ENCODE peak calls at places on chromosomes 7 and 10, in eight cellular contexts. S, U, C, F, D, L, V and R are unnamed samples.

GRCh38 chr7:132469681-132470080 is 106.6 kb downstream of the PLXNA4 start:
- DNase-seq in S (no peak), U (no peak), C (no peak), F (no peak), D (no peak), L (no peak), V (no peak), R (no peak)

GRCh38 chr7:41872951-41873350 is 170.1 kb upstream of the INHBA start:
- DNase-seq in S (no peak), U (no peak), C (no peak), F (no peak), D (no peak), L (no peak), V (no peak), R (no peak)

GRCh38 chr7:96241834-96242233 is 80.1 kb downstream of the SLC25A13 start:
- DNase-seq in S (no peak), U (no peak), C (no peak), F (no peak), D (no peak), L (no peak), V (no peak), R (no peak)

GRCh38 chr7:47294569-47295222 is 287.2 kb downstream of the TNS3 start:
- DNase-seq in S (no peak), U (no peak), C (no peak), F (no peak), D (no peak), L (no peak), V (no peak), R (no peak)

GRCh38 chr10:81116201-81116600 is 578.5 kb downstream of the SH2D4B start:
- DNase-seq in S (no peak), U (no peak), C (no peak), F (no peak), D (no peak), L (no peak), V (no peak), R (no peak)

GRCh38 chr10:46020871-46021553 is 9.4 kb downstream of the NCOA4 start:
- DNase-seq in S (no peak), U (no peak), C (no peak), F (no peak), D (no peak), L (no peak), V (no peak), R (peak)

GRCh38 chr7:154968336-154969001 is 34.5 kb downstream of the PAXIP1 start:
- DNase-seq in S (no peak), U (no peak), C (no peak), F (no peak), D (no peak), L (no peak), V (no peak), R (no peak)

GRCh38 chr7:84821671-84822534 is 365.0 kb downstream of the SEMA3D start:
- DNase-seq in S (no peak), U (no peak), C (no peak), F (no peak), D (no peak), L (no peak), V (no peak), R (no peak)

GRCh38 chr7:44891791-44892190 is 6.5 kb upstream of the PURB start:
- DNase-seq in S (no peak), U (no peak), C (no peak), F (no peak), D (no peak), L (no peak), V (no peak), R (no peak)

GRCh38 chr7:81161459-81162075 is 242.7 kb upstream of the SEMA3C start:
- DNase-seq in S (no peak), U (no peak), C (no peak), F (no peak), D (no peak), L (no peak), V (no peak), R (peak)

GRCh38 chr7:11742496-11742895 is 89.5 kb downstream of the THSD7A start:
- DNase-seq in S (no peak), U (peak), C (no peak), F (no peak), D (no peak), L (no peak), V (no peak), R (no peak)

GRCh38 chr10:77505431-77506334 is 131.9 kb downstream of the KCNMA1 start:
- DNase-seq in S (no peak), U (no peak), C (no peak), F (no peak), D (no peak), L (no peak), V (no peak), R (peak)

GRCh38 chr10:88980836-88981235 is 9.8 kb upstream of the FAS start:
- DNase-seq in S (no peak), U (no peak), C (peak), F (no peak), D (no peak), L (no peak), V (no peak), R (no peak)

GRCh38 chr10:80081026-80081425 is 2.6 kb downstream of the TMEM254 start:
- DNase-seq in S (no peak), U (no peak), C (no peak), F (no peak), D (no peak), L (no peak), V (no peak), R (no peak)

GRCh38 chr7:134637934-134638719 is 8.5 kb upstream of the BPGM start:
- DNase-seq in S (no peak), U (no peak), C (no peak), F (no peak), D (no peak), L (no peak), V (no peak), R (no peak)

GRCh38 chr7:538764-539685 is 19.4 kb upstream of the PDGFA start:
- DNase-seq in S (no peak), U (peak), C (no peak), F (no peak), D (no peak), L (no peak), V (no peak), R (no peak)

GRCh38 chr10:78578929-78579328 is 489.8 kb upstream of the ZMIZ1 start:
- DNase-seq in S (no peak), U (peak), C (no peak), F (no peak), D (no peak), L (no peak), V (no peak), R (no peak)

GRCh38 chr7:39073432-39073831 is 95.7 kb downstream of the POU6F2 start:
- DNase-seq in S (no peak), U (no peak), C (no peak), F (no peak), D (no peak), L (no peak), V (peak), R (no peak)

GRCh38 chr7:40057292-40057691 is 77.1 kb downstream of the MPLKIP start:
- DNase-seq in S (peak), U (peak), C (no peak), F (no peak), D (no peak), L (no peak), V (no peak), R (peak)

GRCh38 chr7:9600974-9601373 is 1167.6 kb downstream of the NXPH1 start:
- DNase-seq in S (no peak), U (no peak), C (no peak), F (no peak), D (no peak), L (no peak), V (peak), R (no peak)

GRCh38 chr7:50657341-50657873 is 92.2 kb upstream of the DDC start:
- DNase-seq in S (peak), U (no peak), C (peak), F (no peak), D (peak), L (peak), V (no peak), R (peak)

GRCh38 chr10:4188406-4188805 is 403.4 kb upstream of the KLF6 start:
- DNase-seq in S (no peak), U (no peak), C (no peak), F (no peak), D (no peak), L (no peak), V (no peak), R (no peak)

GRCh38 chr10:99784731-99785441 is 2.4 kb downstream of the ABCC2 start:
- DNase-seq in S (no peak), U (no peak), C (no peak), F (no peak), D (no peak), L (no peak), V (no peak), R (no peak)

GRCh38 chr10:15370212-15370740 is 813 bp downstream of the FAM171A1 start:
- DNase-seq in S (peak), U (peak), C (no peak), F (no peak), D (peak), L (peak), V (no peak), R (no peak)

GRCh38 chr7:76234282-76234584 is 32.5 kb downstream of the SRRM3 start:
- DNase-seq in S (no peak), U (no peak), C (no peak), F (no peak), D (no peak), L (no peak), V (no peak), R (no peak)

GRCh38 chr7:76232698-76233097 is 31.0 kb downstream of the SRRM3 start:
- DNase-seq in S (no peak), U (no peak), C (no peak), F (no peak), D (no peak), L (no peak), V (peak), R (no peak)

GRCh38 chr7:76236226-76236625 is 34.5 kb downstream of the SRRM3 start:
- DNase-seq in S (no peak), U (no peak), C (no peak), F (no peak), D (no peak), L (no peak), V (no peak), R (no peak)

GRCh38 chr7:76233538-76234281 is 32.0 kb downstream of the SRRM3 start:
- DNase-seq in S (no peak), U (no peak), C (no peak), F (no peak), D (no peak), L (no peak), V (peak), R (no peak)

DNA sequence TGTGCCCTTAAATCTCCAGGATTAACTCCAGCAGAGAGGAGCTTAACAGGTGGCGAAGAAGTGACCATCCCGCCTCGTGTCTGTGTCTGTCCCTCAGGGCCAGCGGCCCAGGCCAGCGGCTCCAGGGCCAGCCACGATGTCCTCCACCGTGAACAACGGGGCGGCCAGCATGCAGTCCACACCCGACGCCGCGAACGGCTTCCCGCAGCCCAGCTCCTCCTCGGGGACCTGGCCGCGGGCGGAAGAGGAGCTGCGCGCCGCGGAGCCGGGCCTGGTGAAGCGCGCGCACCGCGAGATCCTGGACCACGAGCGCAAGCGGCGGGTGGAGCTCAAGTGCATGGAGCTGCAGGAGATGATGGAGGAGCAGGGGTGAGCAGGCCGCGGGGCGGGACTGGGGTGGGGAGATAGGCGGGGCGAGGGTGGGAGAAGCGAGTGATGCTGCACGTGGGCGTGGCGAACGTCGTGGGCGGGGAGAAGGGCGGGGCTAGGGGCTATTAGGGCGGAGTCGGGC is 33.3 kb downstream of the SRRM3 start:
- DNase-seq in S (peak), U (peak), C (no peak), F (peak), D (peak), L (peak), V (peak), R (peak)
- H3K4me3 ChIP-seq in S (no peak), U (peak), C (peak), F (no peak), D (peak), L (no peak), V (peak), R (peak)

GRCh38 chr10:34131152-34131551 is 683.9 kb downstream of the PARD3 start:
- DNase-seq in S (no peak), U (no peak), C (no peak), F (no peak), D (no peak), L (no peak), V (no peak), R (no peak)

GRCh38 chr10:34121974-34122282 is 693.2 kb downstream of the PARD3 start:
- DNase-seq in S (no peak), U (no peak), C (no peak), F (no peak), D (no peak), L (no peak), V (no peak), R (no peak)

GRCh38 chr10:34125702-34126101 is 689.4 kb downstream of the PARD3 start:
- DNase-seq in S (no peak), U (no peak), C (no peak), F (no peak), D (no peak), L (no peak), V (no peak), R (no peak)

GRCh38 chr10:34124522-34125035 is 690.5 kb downstream of the PARD3 start:
- DNase-seq in S (peak), U (peak), C (no peak), F (no peak), D (no peak), L (no peak), V (no peak), R (peak)

GRCh38 chr10:34127676-34128075 is 687.4 kb downstream of the PARD3 start:
- DNase-seq in S (no peak), U (no peak), C (no peak), F (no peak), D (no peak), L (no peak), V (no peak), R (no peak)
- H3K4me3 ChIP-seq in S (no peak), U (no peak), C (no peak), F (no peak), D (no peak), L (no peak), V (no peak), R (no peak)

GRCh38 chr10:132189810-132190422 is 3.2 kb downstream of the DPYSL4 start:
- DNase-seq in S (no peak), U (no peak), C (no peak), F (peak), D (peak), L (peak), V (no peak), R (no peak)
- H3K4me3 ChIP-seq in S (no peak), U (no peak), C (no peak), F (no peak), D (no peak), L (no peak), V (no peak), R (no peak)

GRCh38 chr10:43028143-43028542 is 48.7 kb upstream of the RET start:
- DNase-seq in S (no peak), U (no peak), C (no peak), F (no peak), D (no peak), L (no peak), V (no peak), R (no peak)

GRCh38 chr10:43024524-43024923 is 52.3 kb upstream of the RET start:
- DNase-seq in S (no peak), U (no peak), C (no peak), F (no peak), D (no peak), L (no peak), V (no peak), R (no peak)

GRCh38 chr10:43024942-43025700 is 51.7 kb upstream of the RET start:
- DNase-seq in S (no peak), U (no peak), C (no peak), F (no peak), D (no peak), L (no peak), V (no peak), R (no peak)

GRCh38 chr10:43027331-43027955 is 49.4 kb upstream of the RET start:
- DNase-seq in S (no peak), U (no peak), C (no peak), F (no peak), D (no peak), L (no peak), V (no peak), R (no peak)

DNA sequence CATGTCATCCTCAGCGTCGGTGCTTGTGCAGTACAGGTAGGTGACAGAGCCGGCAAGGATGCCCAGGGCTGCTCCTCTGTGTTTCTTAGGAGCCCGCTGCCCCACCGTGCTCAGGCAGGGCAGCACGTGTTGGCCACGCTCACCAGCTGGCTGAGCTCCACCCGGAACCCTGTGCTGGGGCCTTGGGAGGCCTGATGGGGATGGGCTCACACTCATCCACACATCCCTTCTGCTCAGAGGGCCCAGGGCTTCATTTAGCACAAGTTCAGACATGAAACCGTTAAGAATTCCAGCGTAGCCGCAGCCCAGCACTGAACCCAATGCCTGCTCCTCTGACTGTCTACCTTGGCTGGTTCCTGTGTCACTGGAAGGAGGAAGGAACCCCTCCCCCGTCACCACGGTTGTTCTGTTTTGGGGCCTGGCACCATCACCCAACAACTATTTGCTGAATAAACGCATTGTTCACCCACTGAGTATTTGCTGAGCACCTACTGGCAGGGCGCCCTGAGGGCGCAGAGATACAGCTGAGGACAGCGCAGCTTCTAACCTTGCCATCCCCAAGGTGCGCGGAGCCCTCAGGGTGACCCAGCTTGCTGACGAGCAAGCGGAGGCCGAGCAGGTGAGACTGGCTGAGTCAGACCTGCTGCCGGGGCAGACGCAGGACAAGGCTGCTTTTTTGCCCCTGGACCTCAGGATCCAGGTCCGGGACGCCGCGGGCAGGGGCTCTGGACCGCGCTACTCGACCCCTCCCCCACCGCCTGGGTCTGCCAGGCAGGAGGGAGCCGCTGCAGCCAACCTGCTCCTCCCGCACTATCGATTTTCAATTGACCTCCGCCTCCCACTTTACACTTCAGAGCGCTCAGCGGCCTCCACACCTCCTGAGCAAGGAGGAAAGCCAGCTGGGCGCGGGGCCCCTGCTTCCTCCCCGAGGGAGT is 50.6 kb upstream of the RET start:
- DNase-seq in S (no peak), U (peak), C (no peak), F (no peak), D (no peak), L (no peak), V (no peak), R (no peak)
- H3K4me3 ChIP-seq in S (no peak), U (no peak), C (no peak), F (no peak), D (no peak), L (no peak), V (no peak), R (no peak)

GRCh38 chr10:69573056-69573806 is at the start of gene NEUROG3:
- DNase-seq in S (no peak), U (no peak), C (no peak), F (no peak), D (peak), L (no peak), V (no peak), R (no peak)
- H3K4me3 ChIP-seq in S (no peak), U (peak), C (peak), F (no peak), D (peak), L (no peak), V (peak), R (no peak)

GRCh38 chr10:103855852-103856496 is 598 bp upstream of the SH3PXD2A start:
- DNase-seq in S (no peak), U (no peak), C (peak), F (no peak), D (no peak), L (no peak), V (no peak), R (no peak)

GRCh38 chr10:103856497-103857175 is 1.3 kb upstream of the SH3PXD2A start:
- DNase-seq in S (no peak), U (no peak), C (peak), F (no peak), D (no peak), L (no peak), V (no peak), R (no peak)

GRCh38 chr10:103854265-103854686 is 1.1 kb downstream of the SH3PXD2A start:
- DNase-seq in S (no peak), U (no peak), C (peak), F (no peak), D (no peak), L (peak), V (peak), R (no peak)

GRCh38 chr10:103854687-103855423 is 521 bp downstream of the SH3PXD2A start:
- DNase-seq in S (no peak), U (no peak), C (peak), F (no peak), D (peak), L (peak), V (peak), R (peak)

GRCh38 chr10:103855424-103855823 is at the start of gene SH3PXD2A:
- DNase-seq in S (peak), U (no peak), C (peak), F (no peak), D (peak), L (peak), V (peak), R (no peak)
- H3K4me3 ChIP-seq in S (peak), U (peak), C (peak), F (peak), D (peak), L (peak), V (peak), R (peak)

GRCh38 chr10:86535057-86535882 is 13.7 kb upstream of the WAPL start:
- DNase-seq in S (peak), U (peak), C (peak), F (peak), D (peak), L (peak), V (no peak), R (no peak)
- H3K4me3 ChIP-seq in S (no peak), U (peak), C (peak), F (peak), D (peak), L (peak), V (no peak), R (peak)